ENCODE peak calls at places on chromosomes 4 and X, in seven cellular contexts. One of them, this sample, is unnamed. For H3K4me1, the result is how much of the 10 kb centered on the place peaks cover.

GRCh38 chr4:1017706-1018105 is 6.3 kb downstream of the FGFRL1 start:
- DNase-seq in OCI-LY7: no peak
- DNase-seq in left lung: no peak
- DNase-seq in heart left ventricle: no peak
- DNase-seq in endothelial cell of umbilical vein: no peak
- DNase-seq in thoracic aorta: no peak
- DNase-seq in lower lobe of right lung: no peak
- DNase-seq in this sample: no peak

GRCh38 chr4:177315767-177316490 is 6.3 kb downstream of the NEIL3 start:
- DNase-seq in OCI-LY7: no peak
- DNase-seq in left lung: no peak
- DNase-seq in heart left ventricle: no peak
- DNase-seq in endothelial cell of umbilical vein: no peak
- DNase-seq in thoracic aorta: no peak
- DNase-seq in lower lobe of right lung: no peak
- DNase-seq in this sample: no peak

GRCh38 chr4:56979674-56980073 is 978 bp downstream of the POLR2B start:
- DNase-seq in OCI-LY7: peak
- DNase-seq in left lung: no peak
- DNase-seq in heart left ventricle: no peak
- DNase-seq in endothelial cell of umbilical vein: peak
- DNase-seq in thoracic aorta: no peak
- DNase-seq in lower lobe of right lung: no peak
- DNase-seq in this sample: no peak

GRCh38 chr4:4980818-4981217 is 38.4 kb downstream of the CYTL1 start:
- DNase-seq in OCI-LY7: no peak
- DNase-seq in left lung: no peak
- DNase-seq in heart left ventricle: no peak
- DNase-seq in endothelial cell of umbilical vein: no peak
- DNase-seq in thoracic aorta: no peak
- DNase-seq in lower lobe of right lung: no peak
- DNase-seq in this sample: no peak

GRCh38 chrX:13828392-13828791 is 11.5 kb upstream of the GPM6B start:
- DNase-seq in OCI-LY7: no peak
- DNase-seq in left lung: no peak
- DNase-seq in heart left ventricle: no peak
- DNase-seq in endothelial cell of umbilical vein: no peak
- DNase-seq in thoracic aorta: no peak
- DNase-seq in lower lobe of right lung: no peak
- DNase-seq in this sample: no peak

GRCh38 chr4:112284662-112285411 is 867 bp downstream of the TIFA start:
- DNase-seq in OCI-LY7: peak
- DNase-seq in left lung: no peak
- DNase-seq in heart left ventricle: no peak
- DNase-seq in endothelial cell of umbilical vein: peak
- DNase-seq in thoracic aorta: no peak
- DNase-seq in lower lobe of right lung: peak
- DNase-seq in this sample: no peak

GRCh38 chrX:98067611-98068010 is 1183.9 kb downstream of the RPA4 start:
- DNase-seq in OCI-LY7: no peak
- DNase-seq in left lung: no peak
- DNase-seq in heart left ventricle: no peak
- DNase-seq in endothelial cell of umbilical vein: no peak
- DNase-seq in thoracic aorta: no peak
- DNase-seq in lower lobe of right lung: no peak
- DNase-seq in this sample: no peak

GRCh38 chrX:5306654-5307121 is 922.0 kb downstream of the NLGN4X start:
- DNase-seq in OCI-LY7: peak
- DNase-seq in left lung: no peak
- DNase-seq in heart left ventricle: no peak
- DNase-seq in endothelial cell of umbilical vein: no peak
- DNase-seq in thoracic aorta: no peak
- DNase-seq in lower lobe of right lung: no peak
- DNase-seq in this sample: no peak

GRCh38 chrX:103398321-103398937 is 22.1 kb downstream of the BEX3 start:
- DNase-seq in OCI-LY7: no peak
- DNase-seq in left lung: no peak
- DNase-seq in heart left ventricle: no peak
- DNase-seq in endothelial cell of umbilical vein: peak
- DNase-seq in thoracic aorta: no peak
- DNase-seq in lower lobe of right lung: no peak
- DNase-seq in this sample: no peak

GRCh38 chr4:112862318-112862674 is 187.2 kb upstream of the ANK2 start:
- DNase-seq in OCI-LY7: no peak
- DNase-seq in left lung: no peak
- DNase-seq in heart left ventricle: no peak
- DNase-seq in endothelial cell of umbilical vein: no peak
- DNase-seq in thoracic aorta: no peak
- DNase-seq in lower lobe of right lung: no peak
- DNase-seq in this sample: no peak

GRCh38 chrX:48490661-48491060 is 14.7 kb downstream of the FTSJ1 start:
- DNase-seq in OCI-LY7: no peak
- DNase-seq in left lung: no peak
- DNase-seq in heart left ventricle: no peak
- DNase-seq in endothelial cell of umbilical vein: no peak
- DNase-seq in thoracic aorta: no peak
- DNase-seq in lower lobe of right lung: no peak
- DNase-seq in this sample: no peak

GRCh38 chr4:128821151-128821550 is 11.7 kb downstream of the JADE1 start:
- DNase-seq in OCI-LY7: no peak
- DNase-seq in left lung: no peak
- DNase-seq in heart left ventricle: no peak
- DNase-seq in endothelial cell of umbilical vein: no peak
- DNase-seq in thoracic aorta: no peak
- DNase-seq in lower lobe of right lung: no peak
- DNase-seq in this sample: no peak

GRCh38 chrX:151175283-151176062 is 911 bp upstream of the GPR50 start:
- DNase-seq in OCI-LY7: no peak
- DNase-seq in left lung: no peak
- DNase-seq in heart left ventricle: no peak
- DNase-seq in endothelial cell of umbilical vein: no peak
- DNase-seq in thoracic aorta: no peak
- DNase-seq in lower lobe of right lung: no peak
- DNase-seq in this sample: no peak

GRCh38 chr4:74608151-74608949 is 163.4 kb downstream of the AREG start:
- DNase-seq in OCI-LY7: no peak
- DNase-seq in left lung: no peak
- DNase-seq in heart left ventricle: no peak
- DNase-seq in endothelial cell of umbilical vein: no peak
- DNase-seq in thoracic aorta: no peak
- DNase-seq in lower lobe of right lung: no peak
- DNase-seq in this sample: no peak

GRCh38 chr4:111776546-111776945 is 368.7 kb upstream of the FAM241A start:
- DNase-seq in OCI-LY7: no peak
- DNase-seq in left lung: no peak
- DNase-seq in heart left ventricle: no peak
- DNase-seq in endothelial cell of umbilical vein: no peak
- DNase-seq in thoracic aorta: no peak
- DNase-seq in lower lobe of right lung: no peak
- DNase-seq in this sample: no peak

GRCh38 chrX:46327229-46328081 is 217.8 kb downstream of the ZNF674 start:
- DNase-seq in OCI-LY7: no peak
- DNase-seq in left lung: no peak
- DNase-seq in heart left ventricle: no peak
- DNase-seq in endothelial cell of umbilical vein: peak
- DNase-seq in thoracic aorta: no peak
- DNase-seq in lower lobe of right lung: peak
- DNase-seq in this sample: no peak

GRCh38 chr4:141388483-141388882 is 167.8 kb downstream of the ZNF330 start:
- DNase-seq in OCI-LY7: no peak
- DNase-seq in left lung: no peak
- DNase-seq in heart left ventricle: no peak
- DNase-seq in endothelial cell of umbilical vein: no peak
- DNase-seq in thoracic aorta: no peak
- DNase-seq in lower lobe of right lung: no peak
- DNase-seq in this sample: no peak

GRCh38 chr4:127698789-127699200 is 31.4 kb upstream of the SLC25A31 start:
- DNase-seq in OCI-LY7: no peak
- DNase-seq in left lung: no peak
- DNase-seq in heart left ventricle: no peak
- DNase-seq in endothelial cell of umbilical vein: no peak
- DNase-seq in thoracic aorta: no peak
- DNase-seq in lower lobe of right lung: no peak
- DNase-seq in this sample: no peak

GRCh38 chr4:81648576-81649272 is 177.0 kb upstream of the RASGEF1B start:
- DNase-seq in OCI-LY7: peak
- DNase-seq in left lung: no peak
- DNase-seq in heart left ventricle: no peak
- DNase-seq in endothelial cell of umbilical vein: no peak
- DNase-seq in thoracic aorta: no peak
- DNase-seq in lower lobe of right lung: no peak
- DNase-seq in this sample: no peak

GRCh38 chr4:35358001-35358584 is 886.2 kb downstream of the ARAP2 start:
- DNase-seq in OCI-LY7: no peak
- DNase-seq in left lung: no peak
- DNase-seq in heart left ventricle: no peak
- DNase-seq in endothelial cell of umbilical vein: no peak
- DNase-seq in thoracic aorta: no peak
- DNase-seq in lower lobe of right lung: no peak
- DNase-seq in this sample: no peak

GRCh38 chrX:47507204-47507878 is 24.3 kb upstream of the ZNF41 start:
- DNase-seq in OCI-LY7: no peak
- DNase-seq in left lung: no peak
- DNase-seq in heart left ventricle: no peak
- DNase-seq in endothelial cell of umbilical vein: no peak
- DNase-seq in thoracic aorta: no peak
- DNase-seq in lower lobe of right lung: no peak
- DNase-seq in this sample: no peak

GRCh38 chr4:54661686-54662085 is 3.9 kb downstream of the KIT start:
- DNase-seq in OCI-LY7: no peak
- DNase-seq in left lung: no peak
- DNase-seq in heart left ventricle: no peak
- DNase-seq in endothelial cell of umbilical vein: no peak
- DNase-seq in thoracic aorta: no peak
- DNase-seq in lower lobe of right lung: no peak
- DNase-seq in this sample: no peak

GRCh38 chrX:74779175-74779574 is 146.1 kb downstream of the NEXMIF start:
- DNase-seq in OCI-LY7: no peak
- DNase-seq in left lung: no peak
- DNase-seq in heart left ventricle: no peak
- DNase-seq in endothelial cell of umbilical vein: no peak
- DNase-seq in thoracic aorta: no peak
- DNase-seq in lower lobe of right lung: no peak
- DNase-seq in this sample: no peak

GRCh38 chr4:71243434-71243833 is 95.4 kb upstream of the SLC4A4 start:
- DNase-seq in OCI-LY7: no peak
- DNase-seq in left lung: no peak
- DNase-seq in heart left ventricle: no peak
- DNase-seq in endothelial cell of umbilical vein: no peak
- DNase-seq in thoracic aorta: no peak
- DNase-seq in lower lobe of right lung: no peak
- DNase-seq in this sample: no peak
- H3K4me1 ChIP-seq in OCI-LY7: under half
- H3K4me1 ChIP-seq in left lung: under half
- H3K4me1 ChIP-seq in heart left ventricle: under half
- H3K4me1 ChIP-seq in endothelial cell of umbilical vein: under half
- H3K4me1 ChIP-seq in thoracic aorta: under half
- H3K4me1 ChIP-seq in lower lobe of right lung: under half
- H3K4me1 ChIP-seq in this sample: under half

DNA sequence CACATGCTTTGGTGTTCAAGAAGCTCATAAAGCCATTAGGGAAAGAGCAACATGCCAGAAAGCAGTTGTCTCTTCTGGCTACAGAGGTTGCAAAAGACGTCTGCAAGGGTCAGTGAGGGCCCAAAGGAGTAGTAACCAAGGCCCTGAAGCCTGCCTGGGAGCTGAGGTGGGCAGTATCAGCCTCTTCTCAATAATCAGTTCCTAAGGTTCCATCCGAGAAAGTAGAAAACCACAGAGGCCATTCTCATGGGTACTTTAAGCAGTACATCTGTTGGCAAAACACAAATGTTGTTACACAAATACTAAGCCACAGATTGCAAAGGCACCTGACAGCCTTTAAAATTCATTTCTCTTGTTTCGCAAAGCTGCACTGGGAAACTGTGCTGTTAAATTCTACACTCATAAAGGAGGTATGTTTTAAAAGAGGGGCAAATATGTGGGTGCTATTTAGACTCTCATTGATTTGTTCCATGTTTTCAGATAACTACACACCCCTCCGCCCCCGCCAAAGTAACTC is 37.7 kb downstream of the MECP2 start:
- DNase-seq in OCI-LY7: no peak
- DNase-seq in left lung: no peak
- DNase-seq in heart left ventricle: no peak
- DNase-seq in endothelial cell of umbilical vein: no peak
- DNase-seq in thoracic aorta: no peak
- DNase-seq in lower lobe of right lung: no peak
- DNase-seq in this sample: no peak
- H3K4me1 ChIP-seq in OCI-LY7: under half
- H3K4me1 ChIP-seq in left lung: half or more
- H3K4me1 ChIP-seq in heart left ventricle: under half
- H3K4me1 ChIP-seq in endothelial cell of umbilical vein: under half
- H3K4me1 ChIP-seq in thoracic aorta: under half
- H3K4me1 ChIP-seq in lower lobe of right lung: under half
- H3K4me1 ChIP-seq in this sample: under half

DNA sequence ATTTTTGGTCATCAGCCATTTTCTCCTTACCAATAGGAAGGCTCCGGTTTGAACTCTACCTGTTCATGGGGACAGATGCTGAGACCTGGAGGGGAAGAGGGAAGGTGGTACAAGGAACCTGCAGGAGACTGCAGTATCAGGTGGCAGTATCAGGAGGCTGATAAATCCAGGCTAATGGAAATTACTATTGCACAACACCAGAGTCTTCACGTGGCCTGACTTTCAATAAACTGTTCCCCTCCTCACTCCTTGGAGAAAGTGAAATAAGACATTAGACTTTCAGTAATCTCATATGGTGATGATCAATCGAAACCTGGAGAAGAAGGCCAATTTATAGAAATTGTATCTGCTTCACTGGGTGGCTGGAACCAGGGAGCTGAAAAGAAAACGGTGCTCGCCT is 46.2 kb upstream of the BCOR start:
- DNase-seq in OCI-LY7: no peak
- DNase-seq in left lung: no peak
- DNase-seq in heart left ventricle: no peak
- DNase-seq in endothelial cell of umbilical vein: no peak
- DNase-seq in thoracic aorta: no peak
- DNase-seq in lower lobe of right lung: no peak
- DNase-seq in this sample: no peak
- H3K4me1 ChIP-seq in OCI-LY7: half or more
- H3K4me1 ChIP-seq in left lung: under half
- H3K4me1 ChIP-seq in heart left ventricle: under half
- H3K4me1 ChIP-seq in endothelial cell of umbilical vein: under half
- H3K4me1 ChIP-seq in thoracic aorta: under half
- H3K4me1 ChIP-seq in lower lobe of right lung: under half
- H3K4me1 ChIP-seq in this sample: under half

DNA sequence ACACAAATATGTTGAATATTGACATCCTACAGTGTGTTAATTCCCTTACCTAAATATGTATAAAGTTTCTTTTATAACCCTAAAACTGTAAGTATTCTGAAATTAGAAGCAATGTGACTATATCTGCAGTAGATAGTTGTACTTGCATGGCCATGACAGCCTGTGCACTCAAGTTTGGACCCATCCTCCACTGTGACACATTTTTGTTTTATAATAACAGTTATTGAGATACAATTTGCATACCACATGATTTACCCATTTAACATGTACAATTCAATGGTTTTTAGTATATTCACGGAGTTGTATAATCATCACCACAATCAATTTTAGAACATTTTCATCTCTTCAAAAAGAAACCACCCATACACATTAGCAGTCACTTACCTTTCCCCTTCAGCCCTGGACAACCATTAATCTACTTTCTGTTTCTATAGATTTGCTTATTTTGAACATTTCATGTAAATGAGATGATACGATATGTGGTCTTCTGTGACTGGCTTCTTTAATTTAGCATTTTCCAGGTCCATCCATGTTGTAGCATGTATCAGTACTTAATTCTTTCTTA is 29.6 kb downstream of the HERC3 start:
- DNase-seq in OCI-LY7: no peak
- DNase-seq in left lung: no peak
- DNase-seq in heart left ventricle: no peak
- DNase-seq in endothelial cell of umbilical vein: no peak
- DNase-seq in thoracic aorta: no peak
- DNase-seq in lower lobe of right lung: no peak
- DNase-seq in this sample: no peak
- H3K4me1 ChIP-seq in OCI-LY7: under half
- H3K4me1 ChIP-seq in left lung: under half
- H3K4me1 ChIP-seq in heart left ventricle: under half
- H3K4me1 ChIP-seq in endothelial cell of umbilical vein: under half
- H3K4me1 ChIP-seq in thoracic aorta: under half
- H3K4me1 ChIP-seq in lower lobe of right lung: under half
- H3K4me1 ChIP-seq in this sample: under half

This sample was measured in psoas muscle.